ENCODE peak calls at places on chromosomes 12 and 14, in ten cellular contexts. O is CD8-positive, alpha-beta memory T cell; L is HepG2; M is PC-3; E is brain microvascular endothelial cell; H is mammary epithelial cell; U is H9; D is RWPE1; S is A549; I is cardiac muscle cell. V is an unnamed sample.
A peak's percentile ranks its signal among the peaks of the same experiment; 100 is the strongest.

GRCh38 chr14:76118594-76118993 is 33.1 kb upstream of the GPATCH2L start:
- DNase-seq in O (no peak), L (peak; percentile 49), M (no peak), E (no peak), H (no peak), U (no peak), D (no peak), S (no peak), I (no peak), V (no peak)

GRCh38 chr12:116150001-116150400 is 127.5 kb downstream of the MED13L start:
- DNase-seq in O (no peak), L (no peak), M (no peak), E (no peak), H (no peak), U (no peak), D (no peak), S (no peak), I (no peak), V (no peak)

GRCh38 chr14:52833891-52834290 is 42.5 kb upstream of the GNPNAT1 start:
- DNase-seq in O (no peak), L (no peak), M (no peak), E (no peak), H (no peak), U (no peak), D (no peak), S (no peak), I (no peak), V (no peak)

GRCh38 chr12:80925237-80925636 is 12.5 kb downstream of the LIN7A start:
- DNase-seq in O (no peak), L (no peak), M (no peak), E (no peak), H (no peak), U (no peak), D (no peak), S (no peak), I (no peak), V (no peak)

GRCh38 chr14:54815016-54815415 is 87.6 kb downstream of the GCH1 start:
- DNase-seq in O (no peak), L (no peak), M (peak; percentile 77), E (no peak), H (no peak), U (no peak), D (no peak), S (no peak), I (peak; percentile 82), V (no peak)

GRCh38 chr12:78759387-78759786 is 105.2 kb upstream of the SYT1 start:
- DNase-seq in O (no peak), L (peak; percentile 1), M (peak; percentile 15), E (peak; percentile 46), H (peak; percentile 35), U (peak; percentile 38), D (no peak), S (peak; percentile 49), I (peak; percentile 89), V (no peak)

GRCh38 chr12:78194448-78194847 is 363.8 kb downstream of the NAV3 start:
- DNase-seq in O (no peak), L (no peak), M (peak; percentile 82), E (peak; percentile 70), H (peak; percentile 72), U (no peak), D (peak; percentile 3), S (no peak), I (peak; percentile 93), V (no peak)

GRCh38 chr12:4997939-4998338 is 45.7 kb upstream of the KCNA5 start:
- DNase-seq in O (no peak), L (no peak), M (peak; percentile 59), E (peak; percentile 88), H (peak; percentile 78), U (no peak), D (peak; percentile 39), S (peak; percentile 26), I (peak; percentile 72), V (peak; percentile 52)

GRCh38 chr14:76091036-76091435 is 60.7 kb upstream of the GPATCH2L start:
- DNase-seq in O (no peak), L (peak; percentile 15), M (peak; percentile 13), E (no peak), H (no peak), U (no peak), D (no peak), S (no peak), I (peak; percentile 28), V (peak; percentile 11)

GRCh38 chr14:105748204-105748578 is 221.8 kb downstream of the TMEM121 start:
- DNase-seq in O (no peak), L (no peak), M (peak; percentile 55), E (no peak), H (no peak), U (no peak), D (peak; percentile 19), S (peak; percentile 22), I (no peak), V (no peak)

GRCh38 chr14:34873591-34874385 is 1.4 kb downstream of the BAZ1A start:
- DNase-seq in O (peak; percentile 76), L (no peak), M (peak; percentile 83), E (no peak), H (peak; percentile 81), U (peak; percentile 36), D (peak; percentile 53), S (peak; percentile 81), I (peak; percentile 71), V (peak; percentile 77)

GRCh38 chr12:51886021-51886710 is 1.7 kb upstream of the ANKRD33 start:
- DNase-seq in O (no peak), L (peak; percentile 56), M (peak; percentile 83), E (peak; percentile 96), H (peak; percentile 73), U (peak; percentile 44), D (peak; percentile 55), S (peak; percentile 58), I (peak; percentile 95), V (no peak)

GRCh38 chr14:62689741-62690140 is 355.5 kb downstream of the KCNH5 start:
- DNase-seq in O (no peak), L (peak; percentile 66), M (peak; percentile 57), E (no peak), H (no peak), U (no peak), D (no peak), S (peak; percentile 55), I (no peak), V (no peak)

GRCh38 chr12:14957769-14958168 is 3.6 kb downstream of the ARHGDIB start:
- DNase-seq in O (no peak), L (no peak), M (no peak), E (no peak), H (no peak), U (no peak), D (no peak), S (no peak), I (no peak), V (no peak)

GRCh38 chr12:86543716-86544115 is 287.5 kb upstream of the MGAT4C start:
- DNase-seq in O (no peak), L (no peak), M (no peak), E (no peak), H (no peak), U (no peak), D (no peak), S (no peak), I (no peak), V (no peak)

GRCh38 chr14:71324767-71325272 is 417.6 kb downstream of the PCNX1 start:
- DNase-seq in O (peak; percentile 50), L (no peak), M (no peak), E (peak; percentile 6), H (peak; percentile 24), U (peak; percentile 52), D (no peak), S (no peak), I (peak; percentile 75), V (no peak)

GRCh38 chr12:30980886-30981662 is 54.5 kb downstream of the TSPAN11 start:
- DNase-seq in O (no peak), L (no peak), M (no peak), E (no peak), H (no peak), U (no peak), D (no peak), S (no peak), I (no peak), V (no peak)

GRCh38 chr12:131102991-131103609 is 149.4 kb downstream of the ADGRD1 start:
- DNase-seq in O (no peak), L (no peak), M (no peak), E (no peak), H (no peak), U (peak; percentile 35), D (no peak), S (no peak), I (no peak), V (no peak)

GRCh38 chr12:1281683-1282366 is 290.8 kb downstream of the ERC1 start:
- DNase-seq in O (no peak), L (no peak), M (peak; percentile 64), E (peak; percentile 70), H (no peak), U (no peak), D (no peak), S (no peak), I (peak; percentile 66), V (no peak)
- H3K27ac ChIP-seq in O (no peak overlapping the region), L (no peak overlapping the region), M (no peak overlapping the region), E (no peak overlapping the region), H (no peak overlapping the region), U (no peak overlapping the region), D (no peak overlapping the region), S (no peak overlapping the region), I (no peak overlapping the region), V (no peak overlapping the region)

DNA sequence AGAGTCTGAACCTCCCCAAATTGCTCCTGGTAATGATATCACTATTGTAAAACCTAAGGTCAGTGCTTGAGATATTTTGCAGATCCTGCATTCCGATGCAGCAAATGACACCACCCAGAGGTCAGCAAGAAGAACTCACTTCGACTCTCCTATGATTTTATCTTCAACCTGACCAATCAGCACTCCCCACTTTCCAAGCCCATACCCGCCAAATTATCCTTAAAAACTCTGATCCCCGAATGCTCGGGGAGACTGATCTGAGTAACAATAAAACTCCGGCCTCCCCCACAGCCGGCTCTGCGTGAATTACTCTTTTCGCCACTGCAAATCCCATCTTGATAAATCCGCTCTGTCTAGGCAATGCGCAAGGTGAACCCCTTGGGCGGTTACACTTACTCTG is 1.2 kb downstream of the NPC2 start:
- DNase-seq in O (no peak), L (peak; percentile 60), M (peak; percentile 60), E (no peak), H (peak; percentile 54), U (no peak), D (peak; percentile 50), S (peak; percentile 59), I (peak; percentile 44), V (no peak)
- H3K27ac ChIP-seq in O (no peak overlapping the region), L (peak overlapping the region; percentile 97), M (no peak overlapping the region), E (no peak overlapping the region), H (peak overlapping the region; percentile 71), U (no peak overlapping the region), D (peak overlapping the region; percentile 65), S (no peak overlapping the region), I (peak overlapping the region; percentile 98), V (no peak overlapping the region)

DNA sequence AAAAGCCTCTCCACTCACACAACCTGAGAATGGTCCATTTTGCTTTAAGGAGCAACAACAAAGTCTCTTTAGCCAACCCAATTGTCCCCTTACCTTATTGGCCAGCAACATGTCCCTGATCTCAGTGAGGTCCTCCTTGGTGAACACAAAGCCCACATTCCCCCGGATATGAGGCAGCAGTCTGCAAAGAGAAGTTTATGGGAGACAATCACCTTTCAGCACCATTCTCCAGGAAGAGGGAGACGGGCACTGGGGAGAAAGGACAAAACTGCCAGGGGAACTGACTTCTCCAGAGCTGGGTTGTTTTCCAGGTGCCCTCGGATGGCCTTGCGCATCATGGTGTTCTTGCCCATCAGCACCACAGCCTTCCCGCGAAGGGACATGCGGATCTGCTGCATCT is 1.9 kb downstream of the RPLP0 start:
- DNase-seq in O (no peak), L (no peak), M (peak; percentile 34), E (no peak), H (no peak), U (no peak), D (no peak), S (no peak), I (no peak), V (no peak)
- H3K27ac ChIP-seq in O (peak overlapping the region; percentile 86), L (peak overlapping the region; percentile 91), M (peak overlapping the region; percentile 67), E (no peak overlapping the region), H (no peak overlapping the region), U (no peak overlapping the region), D (peak overlapping the region; percentile 77), S (peak overlapping the region; percentile 92), I (peak overlapping the region; percentile 72), V (no peak overlapping the region)

GRCh38 chr12:23576372-23576771 is 373.1 kb downstream of the SOX5 start:
- DNase-seq in O (no peak), L (no peak), M (no peak), E (no peak), H (no peak), U (no peak), D (no peak), S (no peak), I (no peak), V (no peak)
- H3K27ac ChIP-seq in O (no peak overlapping the region), L (no peak overlapping the region), M (no peak overlapping the region), E (no peak overlapping the region), H (no peak overlapping the region), U (no peak overlapping the region), D (no peak overlapping the region), S (no peak overlapping the region), I (no peak overlapping the region), V (no peak overlapping the region)

V was measured in caudate nucleus.